ENCODE peak calls at places on chromosome 2, in eight cellular contexts. P is breast epithelium; T is psoas muscle; B is transverse colon; Y is H1; R is CD4-positive, alpha-beta memory T cell; J is lower lobe of right lung; X is mammary epithelial cell. I is an unnamed sample.

GRCh38 chr2:19021100-19021476 is 337.3 kb downstream of the OSR1 start:
- DNase-seq in P (no peak), T (no peak), B (no peak), Y (no peak), R (no peak), J (no peak), X (peak), I (peak)

GRCh38 chr2:232024457-232024856 is 62.9 kb downstream of the DIS3L2 start:
- DNase-seq in P (no peak), T (no peak), B (no peak), Y (no peak), R (no peak), J (no peak), X (no peak), I (no peak)

GRCh38 chr2:237258146-237258545 is 155.8 kb downstream of the COL6A3 start:
- DNase-seq in P (no peak), T (no peak), B (no peak), Y (no peak), R (no peak), J (no peak), X (no peak), I (peak)

GRCh38 chr2:210132239-210132638 is 39.0 kb downstream of the KANSL1L start:
- DNase-seq in P (no peak), T (no peak), B (no peak), Y (no peak), R (no peak), J (no peak), X (no peak), I (no peak)

GRCh38 chr2:220847006-220847405 is 725.1 kb downstream of the EPHA4 start:
- DNase-seq in P (no peak), T (no peak), B (no peak), Y (no peak), R (no peak), J (no peak), X (no peak), I (peak)

GRCh38 chr2:54394392-54394791 is 61.7 kb upstream of the SPTBN1 start:
- DNase-seq in P (no peak), T (no peak), B (no peak), Y (no peak), R (peak), J (no peak), X (no peak), I (no peak)

GRCh38 chr2:63822478-63822877 is 19.2 kb upstream of the UGP2 start:
- DNase-seq in P (no peak), T (no peak), B (no peak), Y (no peak), R (no peak), J (no peak), X (no peak), I (no peak)

GRCh38 chr2:97995026-97995733 is 568 bp downstream of the TMEM131 start:
- DNase-seq in P (no peak), T (peak), B (peak), Y (no peak), R (peak), J (peak), X (peak), I (peak)

GRCh38 chr2:237300755-237301154 is 113.2 kb downstream of the COL6A3 start:
- DNase-seq in P (no peak), T (no peak), B (no peak), Y (no peak), R (no peak), J (no peak), X (no peak), I (no peak)

GRCh38 chr2:195486987-195487644 is 169.9 kb upstream of the SLC39A10 start:
- DNase-seq in P (no peak), T (no peak), B (no peak), Y (no peak), R (no peak), J (no peak), X (peak), I (peak)

GRCh38 chr2:236360486-236360885 is 96.3 kb upstream of the ASB18 start:
- DNase-seq in P (no peak), T (no peak), B (no peak), Y (no peak), R (no peak), J (no peak), X (no peak), I (no peak)

GRCh38 chr2:131062066-131062465 is 31.2 kb downstream of the FAM168B start:
- DNase-seq in P (no peak), T (no peak), B (no peak), Y (no peak), R (no peak), J (no peak), X (no peak), I (no peak)

GRCh38 chr2:111071480-111072143 is 49.1 kb upstream of the BCL2L11 start:
- DNase-seq in P (no peak), T (no peak), B (no peak), Y (no peak), R (no peak), J (no peak), X (peak), I (no peak)

GRCh38 chr2:152132321-152132720 is 33.5 kb upstream of the CACNB4 start:
- DNase-seq in P (no peak), T (no peak), B (no peak), Y (no peak), R (no peak), J (no peak), X (no peak), I (peak)

GRCh38 chr2:1591978-1592907 is 152.1 kb downstream of the PXDN start:
- DNase-seq in P (no peak), T (peak), B (peak), Y (peak), R (no peak), J (peak), X (peak), I (peak)

GRCh38 chr2:88159955-88160415 is 10.2 kb upstream of the THNSL2 start:
- DNase-seq in P (no peak), T (no peak), B (peak), Y (no peak), R (peak), J (no peak), X (peak), I (peak)

GRCh38 chr2:217086038-217086522 is 226.2 kb upstream of the TNP1 start:
- DNase-seq in P (no peak), T (no peak), B (no peak), Y (no peak), R (no peak), J (no peak), X (no peak), I (peak)

GRCh38 chr2:26177122-26177521 is 4.2 kb downstream of the GAREM2 start:
- DNase-seq in P (no peak), T (no peak), B (no peak), Y (no peak), R (no peak), J (no peak), X (no peak), I (no peak)

GRCh38 chr2:204533629-204534370 is 11.5 kb upstream of the PARD3B start:
- DNase-seq in P (no peak), T (no peak), B (no peak), Y (no peak), R (no peak), J (no peak), X (peak), I (no peak)

GRCh38 chr2:184906709-184907108 is 308.4 kb downstream of the ZNF804A start:
- DNase-seq in P (no peak), T (no peak), B (no peak), Y (no peak), R (no peak), J (no peak), X (no peak), I (no peak)

GRCh38 chr2:145007673-145008263 is 487.8 kb upstream of the ZEB2 start:
- DNase-seq in P (no peak), T (peak), B (no peak), Y (no peak), R (no peak), J (no peak), X (peak), I (peak)

GRCh38 chr2:190382851-190383250 is 25.3 kb upstream of the MFSD6 start:
- DNase-seq in P (no peak), T (no peak), B (no peak), Y (no peak), R (peak), J (no peak), X (peak), I (peak)

GRCh38 chr2:201127128-201127521 is 11.2 kb downstream of the CFLAR start:
- DNase-seq in P (no peak), T (no peak), B (peak), Y (no peak), R (no peak), J (no peak), X (no peak), I (no peak)

GRCh38 chr2:60549250-60550150 is 4.0 kb downstream of the BCL11A start:
- DNase-seq in P (no peak), T (peak), B (peak), Y (no peak), R (no peak), J (peak), X (peak), I (peak)

GRCh38 chr2:1974391-1974790 is 230.1 kb upstream of the PXDN start:
- DNase-seq in P (no peak), T (no peak), B (no peak), Y (no peak), R (no peak), J (no peak), X (no peak), I (no peak)

GRCh38 chr2:162908567-162908966 is 70.0 kb upstream of the KCNH7 start:
- DNase-seq in P (no peak), T (no peak), B (no peak), Y (no peak), R (no peak), J (no peak), X (no peak), I (no peak)

GRCh38 chr2:33340265-33340664 is 136.2 kb upstream of the RASGRP3 start:
- DNase-seq in P (peak), T (peak), B (peak), Y (no peak), R (no peak), J (peak), X (no peak), I (no peak)

GRCh38 chr2:66526171-66526570 is 91.2 kb downstream of the MEIS1 start:
- DNase-seq in P (no peak), T (no peak), B (no peak), Y (no peak), R (no peak), J (no peak), X (no peak), I (peak)

GRCh38 chr2:163246111-163246510 is 407.5 kb upstream of the KCNH7 start:
- DNase-seq in P (no peak), T (no peak), B (no peak), Y (no peak), R (no peak), J (no peak), X (no peak), I (no peak)

GRCh38 chr2:88737385-88737784 is 45.9 kb downstream of the RPIA start:
- DNase-seq in P (no peak), T (no peak), B (no peak), Y (no peak), R (no peak), J (no peak), X (no peak), I (peak)

GRCh38 chr2:103773884-103774283 is 1012.1 kb downstream of the TMEM182 start:
- DNase-seq in P (no peak), T (no peak), B (no peak), Y (no peak), R (no peak), J (no peak), X (no peak), I (no peak)

GRCh38 chr2:220036431-220036830 is 409.0 kb downstream of the SLC4A3 start:
- DNase-seq in P (no peak), T (no peak), B (no peak), Y (no peak), R (no peak), J (no peak), X (no peak), I (no peak)

GRCh38 chr2:191043438-191043837 is 29.5 kb upstream of the STAT1 start:
- DNase-seq in P (no peak), T (no peak), B (no peak), Y (no peak), R (no peak), J (no peak), X (peak), I (no peak)

GRCh38 chr2:241865957-241866858 is 3.3 kb upstream of the RTP5 start:
- DNase-seq in P (no peak), T (peak), B (no peak), Y (no peak), R (no peak), J (no peak), X (no peak), I (peak)

GRCh38 chr2:8247905-8248622 is 433.8 kb upstream of the ID2 start:
- DNase-seq in P (no peak), T (no peak), B (no peak), Y (no peak), R (no peak), J (no peak), X (no peak), I (no peak)

GRCh38 chr2:16662440-16662839 is 3.2 kb downstream of the CYRIA start:
- DNase-seq in P (no peak), T (peak), B (no peak), Y (no peak), R (no peak), J (no peak), X (peak), I (no peak)
- H3K27ac ChIP-seq in P (no peak), T (no peak), B (peak), Y (no peak), R (no peak), J (no peak), X (no peak), I (no peak)

GRCh38 chr2:174692256-174692830 is 71.9 kb downstream of the CHRNA1 start:
- DNase-seq in P (no peak), T (no peak), B (no peak), Y (no peak), R (no peak), J (no peak), X (no peak), I (peak)

GRCh38 chr2:174690026-174690425 is 74.2 kb downstream of the CHRNA1 start:
- DNase-seq in P (no peak), T (no peak), B (no peak), Y (no peak), R (no peak), J (no peak), X (no peak), I (no peak)

GRCh38 chr2:174693344-174693743 is 70.9 kb downstream of the CHRNA1 start:
- DNase-seq in P (no peak), T (no peak), B (no peak), Y (no peak), R (no peak), J (no peak), X (no peak), I (no peak)

GRCh38 chr2:174694196-174694878 is 69.9 kb downstream of the CHRNA1 start:
- DNase-seq in P (no peak), T (no peak), B (no peak), Y (no peak), R (no peak), J (no peak), X (no peak), I (no peak)

DNA sequence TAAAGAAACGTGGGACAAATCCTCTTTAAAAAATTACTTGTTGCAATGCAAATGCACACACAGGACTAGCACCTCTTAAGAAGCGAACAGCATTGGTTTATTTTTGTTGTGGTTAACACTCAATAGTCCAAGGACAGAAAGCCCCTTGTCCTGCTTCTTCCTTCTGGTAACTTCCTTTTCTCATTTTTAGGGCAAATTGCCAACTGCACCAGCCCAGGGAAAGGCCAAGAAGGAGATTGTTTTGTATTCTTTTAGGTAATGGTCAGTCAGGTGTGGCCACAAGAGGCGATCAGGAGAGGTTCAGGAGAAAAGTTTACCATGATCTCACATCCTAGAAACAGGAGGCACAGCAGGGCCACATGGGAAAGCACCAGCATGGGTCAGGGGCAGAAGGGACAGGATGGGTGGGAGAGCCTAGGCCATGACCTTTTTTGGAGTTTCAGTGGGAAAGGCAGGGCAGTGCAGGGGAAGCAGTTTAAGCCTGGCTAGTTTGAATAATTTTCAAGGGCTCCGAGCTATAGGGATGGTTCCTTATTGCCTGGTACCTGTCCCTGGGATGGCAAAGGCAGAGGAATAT is 73.0 kb downstream of the CHRNA1 start:
- DNase-seq in P (no peak), T (no peak), B (no peak), Y (no peak), R (no peak), J (no peak), X (no peak), I (no peak)
- H3K27ac ChIP-seq in P (no peak), T (no peak), B (no peak), Y (no peak), R (no peak), J (no peak), X (no peak), I (no peak)

GRCh38 chr2:156334496-156335478 is 2.3 kb upstream of the NR4A2 start:
- DNase-seq in P (peak), T (peak), B (peak), Y (no peak), R (no peak), J (peak), X (peak), I (peak)

GRCh38 chr2:156333274-156333950 is 891 bp upstream of the NR4A2 start:
- DNase-seq in P (no peak), T (no peak), B (no peak), Y (no peak), R (no peak), J (peak), X (peak), I (no peak)

GRCh38 chr2:156331572-156332451 is 709 bp downstream of the NR4A2 start:
- DNase-seq in P (peak), T (peak), B (peak), Y (no peak), R (peak), J (peak), X (peak), I (peak)

GRCh38 chr2:156333951-156334495 is 1.5 kb upstream of the NR4A2 start:
- DNase-seq in P (peak), T (peak), B (peak), Y (no peak), R (peak), J (peak), X (no peak), I (peak)

GRCh38 chr2:156332452-156333273 is at the start of gene NR4A2:
- DNase-seq in P (peak), T (peak), B (peak), Y (no peak), R (peak), J (peak), X (peak), I (peak)
- H3K27ac ChIP-seq in P (peak), T (peak), B (peak), Y (no peak), R (peak), J (peak), X (peak), I (peak)

DNA sequence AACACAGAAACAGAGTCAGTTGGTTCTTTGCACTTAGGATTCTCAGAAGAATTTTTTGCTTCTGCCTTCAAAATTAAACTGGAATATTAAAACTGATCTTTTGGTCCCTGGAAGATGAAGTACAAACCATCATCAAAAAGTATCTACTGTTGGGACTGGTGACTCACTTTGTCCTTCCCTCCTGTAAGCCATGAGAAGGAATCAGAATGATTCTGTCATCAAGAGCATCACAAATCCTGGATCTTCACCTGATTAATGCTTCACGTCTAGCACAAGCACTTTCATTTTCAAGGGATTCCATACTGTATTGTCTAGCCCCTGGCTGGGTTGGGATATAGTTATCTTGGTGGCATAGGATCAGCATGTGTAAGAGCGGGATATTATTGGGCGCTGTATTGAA is 69.3 kb upstream of the CYP1B1 start:
- DNase-seq in P (no peak), T (no peak), B (no peak), Y (no peak), R (no peak), J (no peak), X (peak), I (no peak)
- H3K27ac ChIP-seq in P (peak), T (no peak), B (no peak), Y (no peak), R (no peak), J (no peak), X (peak), I (no peak)

DNA sequence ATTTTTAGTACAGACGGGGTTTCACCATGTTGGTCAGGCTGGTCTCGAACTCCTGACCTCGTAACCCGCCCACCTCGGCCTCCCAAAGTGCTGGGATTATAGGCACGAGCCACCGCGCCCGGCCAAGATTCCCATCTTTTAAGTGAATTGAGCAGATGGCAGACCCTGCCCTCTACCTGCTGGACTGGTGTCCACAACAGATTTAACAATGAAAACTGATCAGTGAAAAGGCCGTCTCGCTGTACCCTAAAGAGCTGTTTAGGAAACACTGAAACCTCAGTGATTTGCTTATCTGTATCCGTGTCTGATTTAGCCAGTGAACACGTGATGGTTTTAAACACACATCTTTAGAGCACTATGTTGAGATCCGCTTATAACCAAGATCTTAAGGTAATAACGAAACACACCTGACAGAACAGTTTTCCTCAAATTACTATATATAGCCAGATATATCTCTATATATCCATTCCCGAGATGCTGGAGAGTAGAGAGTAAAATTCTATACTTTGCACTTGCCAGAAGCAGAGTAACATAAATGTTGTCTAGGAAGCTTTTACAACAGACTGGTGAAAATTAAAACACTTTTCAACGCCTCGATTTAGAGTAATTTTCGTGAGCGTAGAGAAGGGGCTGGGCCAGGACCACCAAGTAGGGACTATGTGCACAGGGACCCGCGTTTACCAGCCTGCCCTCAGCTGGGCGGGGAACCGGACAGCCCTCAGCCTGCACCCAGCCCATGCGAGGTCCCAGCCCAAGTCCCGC is 593 bp downstream of the FAM161A start:
- DNase-seq in P (no peak), T (peak), B (peak), Y (peak), R (no peak), J (no peak), X (peak), I (no peak)
- H3K27ac ChIP-seq in P (peak), T (peak), B (peak), Y (peak), R (peak), J (peak), X (peak), I (peak)

I was measured in cardiac muscle cell.